ENCODE peak calls at places on chromosomes 3 and 15, in six cellular contexts. V is GM12878, R is GM12891, L is K562, G is HepG2, C is H1. F is an unnamed sample.

GRCh38 chr3:13513913-13514517 is 33.9 kb downstream of the HDAC11 start:
- DNase-seq in V (no peak), R (no peak), L (no peak), G (no peak), C (no peak), F (no peak)

GRCh38 chr3:81462921-81463320 is 298.5 kb downstream of the GBE1 start:
- DNase-seq in V (no peak), R (no peak), L (no peak), G (peak), C (no peak), F (no peak)

GRCh38 chr3:53748512-53749271 is 97.5 kb downstream of the CHDH start:
- DNase-seq in V (peak), R (peak), L (no peak), G (no peak), C (no peak), F (peak)

GRCh38 chr3:148643389-148643840 is 54.3 kb upstream of the AGTR1 start:
- DNase-seq in V (no peak), R (no peak), L (no peak), G (no peak), C (no peak), F (no peak)

GRCh38 chr3:64074091-64074490 is 50.8 kb upstream of the PSMD6 start:
- DNase-seq in V (no peak), R (no peak), L (no peak), G (no peak), C (no peak), F (no peak)

GRCh38 chr15:60964527-60964926 is 264.6 kb downstream of the RORA start:
- DNase-seq in V (no peak), R (no peak), L (no peak), G (no peak), C (no peak), F (no peak)

GRCh38 chr3:132180337-132180791 is 136.8 kb upstream of the ACP3 start:
- DNase-seq in V (peak), R (no peak), L (peak), G (peak), C (peak), F (no peak)

GRCh38 chr3:43733459-43734384 is 43.0 kb downstream of the ABHD5 start:
- DNase-seq in V (no peak), R (no peak), L (no peak), G (no peak), C (no peak), F (no peak)

GRCh38 chr3:127536818-127537810 is 53.4 kb downstream of the TPRA1 start:
- DNase-seq in V (no peak), R (no peak), L (no peak), G (no peak), C (no peak), F (no peak)

GRCh38 chr15:47184003-47184404 is 533.3 kb upstream of the SEMA6D start:
- DNase-seq in V (no peak), R (no peak), L (no peak), G (no peak), C (no peak), F (peak)

GRCh38 chr3:185423178-185423577 is 60.2 kb downstream of the MAP3K13 start:
- DNase-seq in V (no peak), R (no peak), L (peak), G (no peak), C (no peak), F (peak)

GRCh38 chr15:63256433-63256884 is 20.9 kb upstream of the APH1B start:
- DNase-seq in V (no peak), R (no peak), L (no peak), G (peak), C (no peak), F (no peak)

GRCh38 chr3:113002676-113003075 is 11.9 kb downstream of the GTPBP8 start:
- DNase-seq in V (no peak), R (no peak), L (no peak), G (no peak), C (no peak), F (no peak)

GRCh38 chr3:142056656-142057330 is 92.6 kb downstream of the TFDP2 start:
- DNase-seq in V (no peak), R (no peak), L (peak), G (no peak), C (no peak), F (no peak)

GRCh38 chr15:78567541-78567940 is 2.2 kb downstream of the CHRNA5 start:
- DNase-seq in V (no peak), R (no peak), L (no peak), G (no peak), C (no peak), F (no peak)

GRCh38 chr15:74783072-74783807 is 1.4 kb downstream of the CSK start:
- DNase-seq in V (no peak), R (no peak), L (peak), G (no peak), C (no peak), F (no peak)

GRCh38 chr15:62390793-62391543 is 225.9 kb upstream of the C2CD4B start:
- DNase-seq in V (no peak), R (peak), L (peak), G (peak), C (peak), F (peak)

GRCh38 chr3:55296035-55296434 is 191.1 kb downstream of the WNT5A start:
- DNase-seq in V (no peak), R (no peak), L (no peak), G (no peak), C (no peak), F (no peak)

GRCh38 chr15:69648215-69648614 is 195.6 kb downstream of the RPLP1 start:
- DNase-seq in V (no peak), R (no peak), L (no peak), G (no peak), C (no peak), F (no peak)

GRCh38 chr15:70512772-70513362 is 250.5 kb downstream of the UACA start:
- DNase-seq in V (no peak), R (no peak), L (peak), G (peak), C (peak), F (peak)

GRCh38 chr3:134371542-134372324 is 2.5 kb downstream of the AMOTL2 start:
- DNase-seq in V (no peak), R (no peak), L (no peak), G (no peak), C (no peak), F (no peak)

GRCh38 chr3:134372405-134373277 is 1.6 kb downstream of the AMOTL2 start:
- DNase-seq in V (no peak), R (no peak), L (no peak), G (no peak), C (no peak), F (no peak)

GRCh38 chr3:134374791-134375541 is 719 bp upstream of the AMOTL2 start:
- DNase-seq in V (no peak), R (no peak), L (no peak), G (peak), C (peak), F (no peak)

GRCh38 chr3:134373942-134374790 is at the start of gene AMOTL2:
- DNase-seq in V (no peak), R (peak), L (peak), G (peak), C (peak), F (peak)

GRCh38 chr3:134373278-134373941 is 837 bp downstream of the AMOTL2 start:
- DNase-seq in V (no peak), R (no peak), L (no peak), G (peak), C (peak), F (no peak)
- TF ChIP-seq POLR2A in V (no peak), R (no peak), L (no peak), G (no peak), C (peak), F (no peak)

GRCh38 chr3:48432411-48433371 is 2.8 kb upstream of the PLXNB1 start:
- DNase-seq in V (no peak), R (no peak), L (no peak), G (no peak), C (no peak), F (peak)
- TF ChIP-seq POLR2AphosphoS5 in V (no peak), R (no peak), L (no peak), G (no peak), C (no peak), F (no peak)

GRCh38 chr15:31227235-31227634 is 99.4 kb upstream of the KLF13 start:
- DNase-seq in V (no peak), R (no peak), L (no peak), G (no peak), C (no peak), F (no peak)

GRCh38 chr15:31227954-31228542 is 98.6 kb upstream of the KLF13 start:
- DNase-seq in V (no peak), R (no peak), L (no peak), G (no peak), C (no peak), F (no peak)

GRCh38 chr15:31226011-31226410 is 100.6 kb upstream of the KLF13 start:
- DNase-seq in V (no peak), R (no peak), L (no peak), G (no peak), C (no peak), F (no peak)

GRCh38 chr15:31230630-31231485 is 95.8 kb upstream of the KLF13 start:
- DNase-seq in V (peak), R (peak), L (no peak), G (no peak), C (no peak), F (peak)

DNA sequence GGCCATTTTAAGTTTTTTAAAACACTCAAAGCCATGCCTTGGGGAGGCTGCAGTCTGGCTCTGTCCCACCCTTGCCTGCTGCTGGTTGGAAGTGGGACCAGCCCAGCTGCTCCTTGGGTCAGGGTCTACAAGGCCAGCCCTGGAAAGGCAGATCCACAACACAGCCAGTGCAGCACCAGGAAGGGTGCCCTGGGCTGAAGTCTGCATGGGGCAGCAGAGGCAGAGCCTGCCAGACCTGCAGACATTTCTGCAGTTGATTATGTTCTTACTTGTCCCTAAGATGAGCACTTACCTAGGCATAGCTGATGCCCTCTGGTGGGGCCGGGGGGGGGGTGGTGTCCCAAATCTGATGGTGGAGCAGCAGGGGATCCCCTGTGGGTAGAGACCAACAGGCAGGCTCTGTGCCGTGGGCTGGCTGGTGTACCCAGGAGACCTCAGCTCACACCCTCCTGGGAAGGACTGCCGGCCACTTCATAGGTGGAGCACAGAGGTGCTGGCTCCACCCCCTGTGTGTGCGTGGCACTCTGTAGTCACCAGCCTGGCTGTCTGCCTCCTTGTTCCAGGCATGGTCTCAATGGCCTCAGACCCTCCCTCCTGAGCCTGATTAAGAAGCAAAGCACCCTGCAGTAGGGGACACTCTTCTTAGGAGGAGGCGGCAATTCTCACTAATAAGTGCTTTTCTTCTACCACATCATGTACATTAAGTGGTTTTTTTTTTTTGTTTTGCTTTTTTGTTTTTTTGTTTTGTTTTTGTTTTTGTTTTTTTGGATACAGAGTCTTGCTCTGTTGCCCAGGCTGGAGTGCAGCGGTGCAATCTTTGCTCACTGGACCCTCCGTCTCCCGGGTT is 97.4 kb upstream of the KLF13 start:
- DNase-seq in V (peak), R (peak), L (no peak), G (peak), C (no peak), F (peak)
- TF ChIP-seq TAF1 in V (peak), R (no peak), L (no peak), G (peak), C (no peak), F (no peak)

DNA sequence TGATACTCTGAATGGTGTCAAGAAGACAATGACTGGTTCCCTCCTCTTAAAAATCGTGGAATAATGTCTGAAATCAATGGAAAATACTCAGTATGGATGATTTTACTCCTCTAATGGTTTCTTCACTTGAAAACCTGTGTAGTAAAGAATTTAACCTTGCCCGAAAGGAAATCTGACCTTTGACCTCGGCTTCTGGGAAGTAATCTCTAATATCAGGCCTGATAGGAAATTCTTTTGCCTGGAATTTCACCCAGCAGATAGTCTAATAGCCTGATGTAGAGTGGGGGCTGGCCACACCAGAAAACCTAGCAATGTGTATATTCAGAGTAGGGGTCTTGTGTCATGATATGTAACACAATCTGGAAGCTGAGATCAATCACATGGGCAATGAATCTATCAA is 91.5 kb upstream of the GOLIM4 start:
- DNase-seq in V (no peak), R (no peak), L (no peak), G (peak), C (no peak), F (no peak)
- TF ChIP-seq POLR2A in V (no peak), R (no peak), L (no peak), G (no peak), C (no peak), F (no peak)